ENCODE peak calls at places on chromosomes 2 and 18, in four cellular contexts. One of them, this sample, is unnamed.

GRCh38 chr2:28648147-28648546 is 103.5 kb upstream of the PPP1CB start:
- DNase-seq in fibroblast of mammary gland: no peak
- DNase-seq in K562: no peak
- DNase-seq in GM12865: no peak
- DNase-seq in this sample: no peak

GRCh38 chr2:79235135-79235534 is 75.6 kb upstream of the REG3A start:
- DNase-seq in fibroblast of mammary gland: no peak
- DNase-seq in K562: no peak
- DNase-seq in GM12865: no peak
- DNase-seq in this sample: no peak

GRCh38 chr18:36828157-36828629 is 609 bp downstream of the TPGS2 start:
- DNase-seq in fibroblast of mammary gland: peak
- DNase-seq in K562: no peak
- DNase-seq in GM12865: no peak
- DNase-seq in this sample: no peak

GRCh38 chr18:59318460-59318859 is at the start of gene CPLX4:
- DNase-seq in fibroblast of mammary gland: no peak
- DNase-seq in K562: no peak
- DNase-seq in GM12865: no peak
- DNase-seq in this sample: no peak

GRCh38 chr18:23924813-23925212 is 89.7 kb upstream of the TTC39C start:
- DNase-seq in fibroblast of mammary gland: peak
- DNase-seq in K562: no peak
- DNase-seq in GM12865: no peak
- DNase-seq in this sample: no peak

GRCh38 chr2:208101716-208102631 is 22.4 kb downstream of the CRYGD start:
- DNase-seq in fibroblast of mammary gland: peak
- DNase-seq in K562: peak
- DNase-seq in GM12865: no peak
- DNase-seq in this sample: no peak

GRCh38 chr2:127514485-127514884 is 11.8 kb downstream of the IWS1 start:
- DNase-seq in fibroblast of mammary gland: no peak
- DNase-seq in K562: no peak
- DNase-seq in GM12865: no peak
- DNase-seq in this sample: no peak

GRCh38 chr2:61855178-61855523 is 1.3 kb upstream of the FAM161A start:
- DNase-seq in fibroblast of mammary gland: peak
- DNase-seq in K562: no peak
- DNase-seq in GM12865: no peak
- DNase-seq in this sample: no peak

GRCh38 chr2:96233880-96234316 is 25.3 kb upstream of the STARD7 start:
- DNase-seq in fibroblast of mammary gland: no peak
- DNase-seq in K562: no peak
- DNase-seq in GM12865: peak
- DNase-seq in this sample: no peak

GRCh38 chr2:790634-791245 is 113.5 kb upstream of the TMEM18 start:
- DNase-seq in fibroblast of mammary gland: no peak
- DNase-seq in K562: no peak
- DNase-seq in GM12865: no peak
- DNase-seq in this sample: no peak
- TF ChIP-seq CTCF in fibroblast of mammary gland: no peak
- TF ChIP-seq CTCF in K562: no peak
- TF ChIP-seq CTCF in GM12865: no peak
- TF ChIP-seq CTCF in this sample: no peak

DNA sequence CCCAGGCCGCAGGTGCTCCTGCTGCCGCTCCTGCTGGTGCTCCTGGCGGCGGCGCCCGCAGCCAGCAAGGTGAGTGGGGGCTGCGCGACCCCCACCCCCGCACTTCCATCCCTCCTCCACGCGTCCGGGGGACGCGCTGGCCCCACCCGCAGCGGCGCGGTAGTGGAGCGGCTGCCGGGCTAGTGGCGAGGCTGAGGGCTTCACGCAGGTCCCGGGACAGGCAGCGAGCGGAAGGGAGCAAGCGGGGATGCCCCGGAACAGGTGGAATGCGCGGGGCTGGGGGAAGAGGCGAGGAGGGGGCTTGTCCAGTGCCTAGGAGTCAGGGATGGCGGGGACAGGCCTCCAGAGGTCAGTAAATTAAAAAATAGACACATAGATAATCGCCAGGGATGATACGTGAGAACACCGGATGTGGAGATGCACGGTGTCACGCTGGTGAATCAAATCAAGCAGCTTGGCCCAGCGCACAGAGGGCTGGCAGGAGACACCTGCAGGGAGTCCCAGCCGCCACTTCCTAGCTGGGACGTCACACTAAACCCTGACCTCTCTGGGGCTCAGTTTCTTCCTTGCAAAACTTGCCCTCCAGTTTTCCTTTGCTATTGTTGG is 424 bp downstream of the COL4A3 start:
- DNase-seq in fibroblast of mammary gland: no peak
- DNase-seq in K562: no peak
- DNase-seq in GM12865: peak
- DNase-seq in this sample: no peak
- TF ChIP-seq CTCF in fibroblast of mammary gland: no peak
- TF ChIP-seq CTCF in K562: no peak
- TF ChIP-seq CTCF in GM12865: no peak
- TF ChIP-seq CTCF in this sample: no peak

GRCh38 chr2:224359569-224359968 is 42.3 kb downstream of the FAM124B start:
- DNase-seq in fibroblast of mammary gland: no peak
- DNase-seq in K562: peak
- DNase-seq in GM12865: peak
- DNase-seq in this sample: no peak
- TF ChIP-seq CTCF in fibroblast of mammary gland: peak
- TF ChIP-seq CTCF in K562: peak
- TF ChIP-seq CTCF in GM12865: peak
- TF ChIP-seq CTCF in this sample: peak

GRCh38 chr2:36318547-36318946 is 37.0 kb upstream of the CRIM1 start:
- DNase-seq in fibroblast of mammary gland: peak
- DNase-seq in K562: no peak
- DNase-seq in GM12865: no peak
- DNase-seq in this sample: no peak
- TF ChIP-seq CTCF in fibroblast of mammary gland: peak
- TF ChIP-seq CTCF in K562: no peak
- TF ChIP-seq CTCF in GM12865: no peak
- TF ChIP-seq CTCF in this sample: no peak

GRCh38 chr2:42708196-42708595 is 55.7 kb downstream of the OXER1 start:
- DNase-seq in fibroblast of mammary gland: no peak
- DNase-seq in K562: no peak
- DNase-seq in GM12865: no peak
- DNase-seq in this sample: no peak
- TF ChIP-seq CTCF in fibroblast of mammary gland: no peak
- TF ChIP-seq CTCF in K562: no peak
- TF ChIP-seq CTCF in GM12865: no peak
- TF ChIP-seq CTCF in this sample: no peak